ENCODE peak calls at places on chromosomes 3 and 15, in seven cellular contexts. O, T, L, I, H, F and U are unnamed samples.

GRCh38 chr15:101057841-101058407 is 138.8 kb downstream of the LRRK1 start:
- DNase-seq in H (no peak), O (peak), L (no peak), T (peak), F (no peak), I (no peak), U (peak)

GRCh38 chr15:70209499-70209898 is 111.8 kb upstream of the TLE3 start:
- DNase-seq in O (no peak), F (no peak), T (no peak), H (no peak), L (no peak), I (no peak), U (no peak)

GRCh38 chr15:100515758-100516157 is 13.0 kb downstream of the CERS3 start:
- DNase-seq in L (no peak), F (no peak), O (no peak), I (no peak), T (no peak), H (no peak), U (no peak)

GRCh38 chr15:72685301-72685924 is 569 bp downstream of the HIGD2B start:
- DNase-seq in L (no peak), O (no peak), I (no peak), T (no peak), H (no peak), F (peak), U (no peak)

GRCh38 chr3:106683931-106684330 is 693.3 kb upstream of the CCDC54 start:
- DNase-seq in F (no peak), O (no peak), H (no peak), L (no peak), T (no peak), I (no peak), U (no peak)

GRCh38 chr3:98404010-98404409 is 13.5 kb downstream of the OR5K3 start:
- DNase-seq in H (no peak), I (no peak), T (no peak), F (no peak), O (no peak), L (no peak), U (no peak)

GRCh38 chr3:52444860-52445793 is at the start of gene SEMA3G:
- DNase-seq in L (peak), I (peak), H (no peak), O (peak), T (peak), F (peak), U (peak)

GRCh38 chr15:81155375-81156218 is 21.5 kb downstream of the CFAP161 start:
- DNase-seq in F (peak), I (no peak), O (peak), L (no peak), H (peak), T (peak), U (peak)

GRCh38 chr15:73633991-73634495 is 854 bp upstream of the NPTN start:
- DNase-seq in T (no peak), I (no peak), F (peak), L (no peak), H (no peak), O (no peak), U (peak)

GRCh38 chr15:59321000-59321689 is 51.5 kb downstream of the MYO1E start:
- DNase-seq in I (no peak), O (no peak), L (no peak), T (no peak), H (no peak), F (no peak), U (no peak)

GRCh38 chr3:154779571-154779970 is 300.5 kb upstream of the MME start:
- DNase-seq in T (peak), H (no peak), O (no peak), I (no peak), L (no peak), F (peak), U (no peak)

GRCh38 chr15:94793641-94794040 is 562.3 kb downstream of the MCTP2 start:
- DNase-seq in F (peak), T (no peak), L (no peak), O (no peak), I (no peak), H (no peak), U (no peak)

GRCh38 chr3:113847664-113848461 is 9.3 kb downstream of the GRAMD1C start:
- DNase-seq in T (no peak), L (no peak), H (no peak), I (no peak), O (no peak), F (no peak), U (no peak)

GRCh38 chr3:117398166-117398954 is 688.8 kb downstream of the TUSC7 start:
- DNase-seq in O (no peak), H (no peak), F (no peak), L (no peak), T (no peak), I (no peak), U (no peak)

GRCh38 chr15:45529613-45530012 is 7.1 kb upstream of the SLC30A4 start:
- DNase-seq in F (no peak), L (peak), O (no peak), H (no peak), T (peak), I (no peak), U (no peak)

GRCh38 chr3:127428344-127429001 is 140.6 kb upstream of the PRR20G start:
- DNase-seq in T (peak), O (no peak), L (no peak), I (no peak), H (no peak), F (no peak), U (no peak)

GRCh38 chr3:72489916-72490315 is 358.3 kb downstream of the SHQ1 start:
- DNase-seq in H (no peak), O (no peak), I (no peak), L (no peak), T (no peak), F (no peak), U (no peak)

GRCh38 chr3:45923755-45924154 is 19.5 kb upstream of the CXCR6 start:
- DNase-seq in O (no peak), T (no peak), H (no peak), L (no peak), I (no peak), F (peak), U (no peak)

GRCh38 chr15:57146394-57147140 is 228.1 kb downstream of the TCF12 start:
- DNase-seq in T (no peak), F (peak), H (no peak), L (peak), I (no peak), O (no peak), U (no peak)

GRCh38 chr3:140343211-140343610 is 334.7 kb upstream of the TRIM42 start:
- DNase-seq in F (no peak), L (no peak), T (no peak), I (no peak), H (no peak), O (no peak), U (no peak)

GRCh38 chr3:71504250-71505036 is 79.1 kb downstream of the FOXP1 start:
- DNase-seq in L (no peak), O (no peak), T (no peak), I (no peak), F (peak), H (no peak), U (no peak)

GRCh38 chr3:121834079-121834730 is 655 bp downstream of the IQCB1 start:
- DNase-seq in H (no peak), T (peak), I (no peak), O (no peak), L (no peak), F (peak), U (no peak)

GRCh38 chr3:133476971-133477375 is 77.1 kb downstream of the BFSP2 start:
- DNase-seq in T (no peak), I (no peak), L (no peak), O (no peak), F (no peak), H (no peak), U (no peak)

GRCh38 chr15:70826634-70827033 is 27.3 kb downstream of the LARP6 start:
- DNase-seq in L (no peak), T (no peak), O (no peak), F (peak), I (peak), H (no peak), U (peak)

GRCh38 chr15:58374147-58374546 is 57.6 kb upstream of the LIPC start:
- DNase-seq in F (no peak), O (no peak), L (no peak), I (no peak), H (no peak), T (no peak), U (no peak)

GRCh38 chr3:42709621-42710020 is 7.0 kb upstream of the HHATL start:
- DNase-seq in O (no peak), F (no peak), T (no peak), H (no peak), L (peak), I (no peak), U (no peak)

GRCh38 chr3:185807455-185808068 is 17.3 kb downstream of the IGF2BP2 start:
- DNase-seq in L (no peak), T (no peak), O (no peak), H (no peak), F (peak), I (no peak), U (no peak)

GRCh38 chr3:32686713-32687112 is 1.7 kb downstream of the CNOT10 start:
- DNase-seq in H (no peak), I (no peak), L (no peak), T (no peak), F (no peak), O (no peak), U (no peak)

GRCh38 chr3:119767936-119768601 is 13.8 kb upstream of the NR1I2 start:
- DNase-seq in F (no peak), I (no peak), T (no peak), L (no peak), O (no peak), H (no peak), U (no peak)

GRCh38 chr15:49045691-49046112 is 544 bp downstream of the SECISBP2L start:
- DNase-seq in I (no peak), F (peak), L (no peak), H (no peak), O (no peak), T (no peak), U (peak)

GRCh38 chr3:88019024-88019423 is 39.8 kb downstream of the CGGBP1 start:
- DNase-seq in O (no peak), T (no peak), I (no peak), L (no peak), H (no peak), F (no peak), U (no peak)

GRCh38 chr3:37855363-37855970 is 6.2 kb upstream of the CTDSPL start:
- DNase-seq in H (peak), T (peak), O (peak), F (peak), I (peak), L (peak), U (peak)

GRCh38 chr15:41714291-41714690 is 54.1 kb downstream of the MGA start:
- DNase-seq in O (no peak), L (no peak), T (no peak), F (no peak), H (no peak), I (no peak), U (no peak)

GRCh38 chr3:16347548-16347947 is 82.5 kb downstream of the OXNAD1 start:
- DNase-seq in O (no peak), L (no peak), I (no peak), F (no peak), H (no peak), T (no peak), U (no peak)
- TF ChIP-seq POLR2A in O (no peak), L (no peak), I (no peak), F (no peak), H (no peak), T (no peak), U (no peak)

DNA sequence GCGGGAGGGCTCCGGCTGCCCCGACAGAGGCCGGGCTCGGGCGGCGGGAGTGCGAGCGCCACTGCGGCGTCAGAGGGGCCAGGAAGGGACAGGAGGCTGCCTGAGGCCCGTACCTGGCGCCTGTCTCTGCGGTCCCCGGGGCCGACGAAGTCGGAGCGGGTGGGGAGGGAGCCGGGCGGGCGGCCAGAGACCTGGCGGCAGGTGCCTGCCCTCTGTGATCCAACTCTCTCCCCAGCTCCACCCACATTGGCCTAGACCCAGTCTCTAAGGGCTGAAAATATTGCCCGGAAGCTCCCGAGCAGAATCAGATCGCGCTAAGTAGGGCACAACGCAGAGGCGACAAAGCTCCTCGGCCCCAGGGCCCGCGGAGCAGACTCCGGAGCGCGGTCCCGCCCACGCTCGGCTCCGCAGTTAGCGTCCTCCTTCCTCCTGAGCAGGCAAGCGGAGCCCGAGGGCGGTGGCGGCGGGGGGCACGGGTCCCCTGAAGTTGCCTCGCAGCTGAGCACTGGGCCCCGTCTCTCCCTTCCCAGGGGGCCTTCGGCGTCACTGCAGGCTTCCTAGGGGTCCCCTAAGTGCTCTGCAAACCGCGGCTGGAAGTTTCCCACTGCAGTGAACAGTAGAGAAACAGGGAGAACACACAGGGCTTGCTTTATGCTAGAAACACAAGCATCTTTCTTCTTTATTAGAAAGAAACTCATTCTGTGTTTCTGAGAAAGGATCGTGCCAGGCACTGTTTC is at the start of gene MAN2A2:
- DNase-seq in I (no peak), T (peak), O (peak), H (no peak), L (peak), F (peak), U (no peak)
- TF ChIP-seq POLR2A in I (no peak), T (no peak), O (no peak), H (no peak), L (no peak), F (no peak), U (no peak)

GRCh38 chr3:7728566-7729519 is 772.8 kb upstream of the LMCD1 start:
- DNase-seq in T (no peak), O (no peak), F (no peak), I (no peak), H (no peak), L (no peak), U (no peak)

GRCh38 chr3:7739754-7740153 is 761.9 kb upstream of the LMCD1 start:
- DNase-seq in L (no peak), T (no peak), I (no peak), H (no peak), O (no peak), F (no peak), U (no peak)

GRCh38 chr3:7734456-7734855 is 767.2 kb upstream of the LMCD1 start:
- DNase-seq in I (no peak), O (no peak), H (no peak), L (no peak), T (no peak), F (no peak), U (no peak)

GRCh38 chr3:7737263-7737662 is 764.4 kb upstream of the LMCD1 start:
- DNase-seq in F (no peak), T (no peak), H (no peak), O (no peak), L (no peak), I (no peak), U (no peak)

DNA sequence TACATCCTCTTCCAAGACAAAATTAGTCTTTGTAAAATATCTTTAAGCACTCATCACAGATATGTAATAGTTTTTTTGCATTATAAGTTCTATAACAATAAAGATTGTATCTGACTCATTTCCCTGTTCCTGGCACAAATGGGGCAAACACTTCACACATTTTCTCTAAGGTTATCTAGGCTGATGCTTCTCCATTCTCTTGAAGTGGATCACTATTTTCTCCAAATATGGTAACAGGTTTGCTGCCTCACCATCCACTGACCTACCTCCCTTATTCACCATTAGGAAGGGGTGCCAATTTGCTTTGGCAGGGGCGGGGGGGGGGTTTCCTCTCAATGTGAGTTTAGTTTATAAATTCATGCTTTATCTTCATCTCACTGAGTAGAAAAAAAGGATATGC is 767.7 kb upstream of the LMCD1 start:
- DNase-seq in L (no peak), F (no peak), T (no peak), O (no peak), I (no peak), H (no peak), U (no peak)
- TF ChIP-seq POLR2A in L (no peak), F (no peak), T (no peak), O (no peak), I (no peak), H (no peak), U (no peak)

GRCh38 chr15:82951472-82952155 is 906 bp downstream of the HOMER2 start:
- DNase-seq in I (no peak), O (no peak), T (no peak), L (no peak), H (no peak), F (no peak), U (no peak)
- TF ChIP-seq POLR2A in I (no peak), O (no peak), T (no peak), L (no peak), H (no peak), F (no peak), U (no peak)

GRCh38 chr15:64157599-64158125 is 5.2 kb downstream of the PPIB start:
- DNase-seq in T (no peak), H (no peak), I (no peak), L (no peak), O (no peak), F (no peak), U (peak)

GRCh38 chr15:64158363-64159134 is 4.3 kb downstream of the PPIB start:
- DNase-seq in F (no peak), I (no peak), L (no peak), H (no peak), T (no peak), O (no peak), U (peak)

GRCh38 chr15:64153480-64154367 is 2.2 kb downstream of the SNX22 start:
- DNase-seq in F (peak), O (peak), T (peak), H (peak), L (peak), I (peak), U (peak)

GRCh38 chr15:64155802-64156651 is 4.5 kb downstream of the SNX22 start:
- DNase-seq in O (no peak), L (no peak), T (no peak), H (no peak), F (no peak), I (no peak), U (no peak)

DNA sequence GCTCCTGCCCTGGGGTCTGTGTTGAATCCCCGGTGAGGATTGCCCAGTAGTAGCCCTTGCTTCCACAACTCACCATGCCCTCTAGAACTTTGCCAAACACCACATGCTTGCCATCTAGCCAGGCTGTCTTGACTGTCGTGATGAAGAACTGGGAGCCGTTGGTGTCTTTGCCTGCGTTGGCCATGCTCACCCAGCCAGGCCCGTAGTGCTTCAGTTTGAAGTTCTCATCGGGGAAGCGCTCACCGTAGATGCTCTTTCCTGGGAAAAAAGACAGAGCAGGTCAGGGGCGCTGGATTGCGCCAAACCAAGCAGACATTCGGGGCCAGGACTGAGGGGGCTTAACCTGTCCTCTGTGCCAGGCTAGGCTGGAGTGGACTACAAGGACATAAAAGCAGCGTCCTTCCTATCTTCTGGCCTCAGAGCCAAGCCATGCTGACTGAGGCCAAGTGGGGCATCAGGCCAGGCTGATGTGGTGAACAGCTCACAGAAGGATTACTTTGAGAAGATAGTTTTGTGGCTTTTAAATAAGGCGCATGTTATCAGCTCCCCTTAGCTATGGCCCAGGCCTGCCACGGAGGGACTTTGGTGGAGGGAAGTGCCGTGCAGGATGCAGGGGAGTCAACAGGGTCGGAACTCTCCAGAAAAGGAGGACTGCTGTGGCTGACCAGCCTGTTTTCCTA is 5.3 kb downstream of the SNX22 start:
- DNase-seq in F (no peak), L (no peak), I (no peak), O (no peak), T (no peak), H (no peak), U (peak)
- TF ChIP-seq POLR2A in F (no peak), L (no peak), I (no peak), O (no peak), T (no peak), H (no peak), U (no peak)

GRCh38 chr3:43998374-43998840 is 243.3 kb upstream of the TOPAZ1 start:
- DNase-seq in F (no peak), L (no peak), O (no peak), H (no peak), T (no peak), I (no peak), U (no peak)
- TF ChIP-seq POLR2A in F (no peak), L (no peak), O (no peak), H (no peak), T (no peak), I (no peak), U (no peak)

GRCh38 chr3:48240711-48241491 is at the start of gene ZNF589:
- DNase-seq in F (peak), H (peak), O (peak), T (peak), I (peak), L (peak), U (peak)
- TF ChIP-seq POLR2A in F (no peak), H (peak), O (no peak), T (no peak), I (peak), L (peak), U (no peak)

GRCh38 chr15:67838789-67839332 is 984 bp downstream of the RNU6-1 start:
- DNase-seq in O (peak), L (peak), T (peak), I (no peak), H (peak), F (no peak), U (no peak)
- TF ChIP-seq POLR2A in O (no peak), L (no peak), T (no peak), I (no peak), H (no peak), F (no peak), U (no peak)